ENCODE peak calls at places on chromosomes 5 and 9, in four cellular contexts. O is H1, W is H9, Q is IMR-90. F is an unnamed sample.
A peak's percentile ranks its signal among the peaks of the same experiment; 100 is the strongest.

GRCh38 chr5:94485017-94485517 is 133.3 kb downstream of the KIAA0825 start:
- DNase-seq in O (no peak), W (no peak), Q (no peak), F (no peak)

GRCh38 chr9:2307480-2307879 is 292.3 kb downstream of the SMARCA2 start:
- DNase-seq in O (peak; percentile 11), W (no peak), Q (peak; percentile 33), F (peak; percentile 23)

GRCh38 chr5:61575103-61575502 is 243.0 kb downstream of the ZSWIM6 start:
- DNase-seq in O (no peak), W (no peak), Q (peak; percentile 77), F (peak; percentile 13)

GRCh38 chr9:101705135-101705661 is 33.2 kb downstream of the GRIN3A start:
- DNase-seq in O (peak; percentile 70), W (peak; percentile 82), Q (no peak), F (peak; percentile 84)

GRCh38 chr5:160685219-160685618 is 166.8 kb downstream of the ATP10B start:
- DNase-seq in O (no peak), W (no peak), Q (no peak), F (no peak)

GRCh38 chr9:137031904-137032639 is at the start of gene FUT7:
- DNase-seq in O (no peak), W (no peak), Q (no peak), F (no peak)

GRCh38 chr9:130371196-130371966 is 73.4 kb upstream of the ASS1 start:
- DNase-seq in O (no peak), W (no peak), Q (peak; percentile 1), F (peak; percentile 66)

GRCh38 chr5:173634465-173634983 is 18.1 kb upstream of the BOD1 start:
- DNase-seq in O (no peak), W (no peak), Q (no peak), F (no peak)

GRCh38 chr5:178247481-178248456 is 15.2 kb upstream of the PHYKPL start:
- DNase-seq in O (no peak), W (no peak), Q (no peak), F (no peak)

GRCh38 chr5:137264573-137264972 is 234.6 kb downstream of the SPOCK1 start:
- DNase-seq in O (no peak), W (no peak), Q (peak; percentile 57), F (no peak)

GRCh38 chr5:132389453-132390286 is 20.2 kb downstream of the SLC22A5 start:
- DNase-seq in O (no peak), W (no peak), Q (peak; percentile 100), F (peak; percentile 94)

GRCh38 chr5:62974623-62975022 is 396.0 kb downstream of the LRRC70 start:
- DNase-seq in O (no peak), W (no peak), Q (no peak), F (no peak)

GRCh38 chr9:124355941-124356744 is 59.1 kb downstream of the PSMB7 start:
- DNase-seq in O (no peak), W (no peak), Q (no peak), F (no peak)

GRCh38 chr5:93163010-93163663 is 417.9 kb downstream of the NR2F1-AS1 start:
- DNase-seq in O (no peak), W (no peak), Q (peak; percentile 88), F (peak; percentile 34)

GRCh38 chr9:14071484-14071883 is 242.5 kb downstream of the NFIB start:
- DNase-seq in O (no peak), W (no peak), Q (no peak), F (peak; percentile 47)

GRCh38 chr9:126860757-126861466 is 473 bp downstream of the ZBTB34 start:
- DNase-seq in O (peak; percentile 67), W (no peak), Q (no peak), F (peak; percentile 41)

GRCh38 chr5:92874790-92875189 is 706.2 kb downstream of the NR2F1-AS1 start:
- DNase-seq in O (no peak), W (no peak), Q (no peak), F (no peak)

GRCh38 chr9:96758845-96759673 is 18.8 kb downstream of the ZNF510 start:
- DNase-seq in O (no peak), W (no peak), Q (no peak), F (peak; percentile 35)

GRCh38 chr5:112012112-112012511 is 255.1 kb upstream of the NREP start:
- DNase-seq in O (no peak), W (no peak), Q (peak; percentile 72), F (no peak)

GRCh38 chr9:129270903-129271431 is 92.9 kb upstream of the IER5L start:
- DNase-seq in O (no peak), W (no peak), Q (peak; percentile 44), F (no peak)

GRCh38 chr5:141958773-141959172 is 771 bp upstream of the PCDH12 start:
- DNase-seq in O (peak; percentile 29), W (no peak), Q (peak; percentile 13), F (no peak)

GRCh38 chr5:19891658-19892057 is 96.3 kb downstream of the CDH18 start:
- DNase-seq in O (no peak), W (no peak), Q (peak; percentile 72), F (no peak)

GRCh38 chr9:124852829-124853531 is at the start of gene WDR38:
- DNase-seq in O (peak; percentile 92), W (peak; percentile 88), Q (peak; percentile 66), F (peak; percentile 91)

GRCh38 chr9:38641985-38642864 is 21.8 kb upstream of the ANKRD18A start:
- DNase-seq in O (peak; percentile 72), W (peak; percentile 56), Q (peak; percentile 22), F (peak; percentile 63)

GRCh38 chr5:132641841-132642240 is 16.1 kb upstream of the IL13 start:
- DNase-seq in O (no peak), W (no peak), Q (no peak), F (no peak)

DNA sequence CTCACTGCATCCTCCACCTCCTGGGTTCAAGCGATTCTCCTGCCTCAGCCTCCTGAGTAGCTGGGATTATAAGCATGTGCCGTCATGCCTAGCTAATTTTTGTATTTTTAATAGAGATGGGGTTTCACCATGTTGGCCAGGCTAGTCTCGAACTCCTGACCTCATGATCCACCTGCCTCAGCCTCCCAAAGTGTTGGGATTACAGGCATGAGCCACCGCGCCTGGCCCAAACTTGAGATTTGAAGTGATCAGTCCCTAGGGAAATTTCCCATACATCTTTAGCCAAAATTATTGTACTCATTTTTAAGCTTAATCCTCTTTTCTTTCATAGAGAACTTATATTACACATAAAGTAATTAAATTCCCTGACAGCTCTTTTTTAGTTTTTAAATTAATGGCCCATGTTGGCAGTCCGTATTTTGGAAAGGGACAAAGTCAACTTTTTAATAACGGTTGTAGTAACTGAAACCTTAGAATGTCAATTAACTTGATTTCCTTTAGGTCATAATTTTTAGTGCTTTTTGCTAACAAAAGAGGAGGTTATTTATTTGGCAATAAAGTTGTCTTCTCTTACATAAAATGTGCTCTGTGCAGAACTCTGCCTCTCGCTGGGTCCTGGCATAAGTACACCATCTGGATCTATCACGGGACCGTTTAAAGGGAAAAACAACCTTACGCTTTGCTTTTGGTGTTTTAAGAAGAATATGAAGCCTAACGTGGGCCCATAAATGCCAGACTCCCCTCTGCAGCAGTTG is 142.3 kb upstream of the OTULINL start:
- DNase-seq in O (no peak), W (no peak), Q (no peak), F (no peak)
- H4K5ac ChIP-seq in O (no peak overlapping the region), W (no peak overlapping the region), Q (peak overlapping the region; percentile 35), F (no peak overlapping the region)

GRCh38 chr5:108238936-108239887 is 142.7 kb downstream of the FBXL17 start:
- DNase-seq in O (no peak), W (peak; percentile 61), Q (no peak), F (peak; percentile 39)
- H3K9ac ChIP-seq in O (no peak overlapping the region), W (no peak overlapping the region), Q (no peak overlapping the region), F (no peak overlapping the region)

GRCh38 chr9:132991351-132992300 is 13.1 kb downstream of the GFI1B start:
- DNase-seq in O (no peak), W (no peak), Q (no peak), F (peak; percentile 89)
- H4K5ac ChIP-seq in O (no peak overlapping the region), W (no peak overlapping the region), Q (no peak overlapping the region), F (no peak overlapping the region)

DNA sequence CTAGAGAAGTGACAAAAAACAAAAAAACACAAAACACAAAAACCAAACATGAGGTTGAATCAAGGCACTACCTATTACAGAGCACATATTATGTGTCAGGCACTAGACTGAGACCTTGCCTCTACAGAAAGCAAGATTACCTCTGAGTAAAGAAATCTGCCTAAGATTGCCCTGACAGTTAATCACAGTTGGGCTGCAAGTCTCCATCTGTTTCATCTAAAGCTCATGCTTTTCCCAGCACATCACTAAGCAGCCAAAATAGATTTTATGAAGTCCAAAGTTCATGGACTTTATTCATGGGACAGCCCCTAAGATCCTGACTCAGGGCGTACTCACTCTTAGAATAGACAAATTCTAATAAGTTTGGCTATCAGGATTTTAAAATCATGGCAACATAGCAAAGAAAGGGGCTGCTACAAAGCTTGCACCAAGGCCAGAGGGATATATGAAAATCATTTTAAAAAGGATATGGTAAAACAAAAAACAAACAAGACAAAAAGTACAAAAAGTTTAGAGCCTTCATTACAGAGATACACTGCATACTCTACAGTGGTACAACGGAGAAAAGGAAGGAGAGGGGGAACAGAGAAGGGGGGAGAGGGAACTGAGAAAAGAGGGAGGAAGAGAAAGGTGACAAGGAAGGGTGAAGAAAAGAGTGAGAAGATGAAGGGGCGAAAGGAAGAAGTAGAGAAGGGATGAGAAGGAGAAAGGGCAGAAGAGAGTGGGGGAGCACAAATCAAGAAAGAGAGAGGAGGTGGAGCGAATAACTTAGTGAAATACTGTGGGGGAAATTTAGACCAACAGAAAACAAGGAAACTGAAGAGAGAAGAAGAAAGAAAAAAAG is 58.2 kb downstream of the RICTOR start:
- DNase-seq in O (no peak), W (no peak), Q (peak; percentile 90), F (no peak)
- H3K9ac ChIP-seq in O (no peak overlapping the region), W (no peak overlapping the region), Q (peak overlapping the region; percentile 65), F (no peak overlapping the region)

GRCh38 chr5:107724642-107725041 is 53.9 kb upstream of the EFNA5 start:
- DNase-seq in O (no peak), W (peak; percentile 49), Q (no peak), F (no peak)

DNA sequence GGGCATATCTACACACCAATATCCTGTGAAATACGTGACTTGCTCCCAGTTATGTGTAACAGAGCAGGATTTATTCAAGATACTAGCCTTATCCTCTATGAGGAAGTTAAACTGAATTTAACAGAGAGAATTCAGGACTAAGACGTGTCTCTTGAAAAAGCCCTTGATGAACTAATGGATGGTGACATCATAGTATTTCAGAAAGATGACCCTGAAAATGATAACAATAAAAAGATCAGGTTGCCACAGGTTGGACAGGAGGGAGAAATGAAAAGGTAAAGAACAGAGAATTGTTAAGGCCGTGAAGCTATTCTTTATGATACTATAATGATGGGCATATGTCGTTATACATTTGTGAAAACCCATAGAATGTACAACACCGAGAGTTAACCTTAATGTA is 56.2 kb upstream of the EFNA5 start:
- DNase-seq in O (no peak), W (no peak), Q (no peak), F (no peak)
- H4K5ac ChIP-seq in O (no peak overlapping the region), W (no peak overlapping the region), Q (no peak overlapping the region), F (no peak overlapping the region)

GRCh38 chr5:113090336-113091106 is 113.9 kb downstream of the DCP2 start:
- DNase-seq in O (no peak), W (no peak), Q (no peak), F (no peak)
- H3K9ac ChIP-seq in O (no peak overlapping the region), W (no peak overlapping the region), Q (no peak overlapping the region), F (no peak overlapping the region)

DNA sequence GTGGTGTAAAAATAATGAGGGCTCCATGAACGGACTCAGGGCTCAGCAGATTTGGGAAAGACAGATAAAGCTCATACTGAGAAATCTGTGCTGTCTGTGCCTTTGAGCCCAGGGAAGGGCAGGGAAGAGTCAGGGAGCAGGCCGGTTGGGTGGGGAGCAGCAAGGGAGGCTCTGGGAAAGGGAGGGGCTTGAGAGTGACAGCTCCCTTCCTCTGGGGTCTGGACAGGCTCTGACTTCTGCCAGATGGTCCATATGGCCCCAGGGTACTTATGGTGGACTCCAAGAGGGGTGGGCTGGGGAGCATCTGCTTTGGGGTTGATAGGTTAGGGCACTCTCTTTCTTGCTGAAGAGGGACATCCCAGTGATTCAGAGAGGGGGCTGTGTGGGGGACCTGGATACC is 2.1 kb downstream of the NPR2 start:
- DNase-seq in O (no peak), W (no peak), Q (no peak), F (no peak)
- H4K5ac ChIP-seq in O (no peak overlapping the region), W (no peak overlapping the region), Q (peak overlapping the region; percentile 10), F (no peak overlapping the region)

F was measured in mesendoderm.